ENCODE peak calls at places on chromosomes 6 and 20, in six cellular contexts. K is HEK293T; O is progenitor cell of endocrine pancreas; P is stimulated activated naive CD8-positive, alpha-beta T cell treated with anti-CD3 and anti-CD28 coated beads, Interleukin-15, amount 100 ng/mL, for 72 hours; I is NCI-H345; D is H4. H is an unnamed sample.

GRCh38 chr6:35240838-35241801 is 18.4 kb upstream of the ZNF76 start:
- DNase-seq in K (peak), O (peak), P (peak), I (peak), D (peak), H (no peak)

GRCh38 chr6:107957165-107957908 is 671 bp downstream of the SEC63 start:
- DNase-seq in K (no peak), O (no peak), P (peak), I (peak), D (peak), H (peak)

GRCh38 chr20:44080646-44081267 is 106.2 kb downstream of the JPH2 start:
- DNase-seq in K (peak), O (peak), P (peak), I (peak), D (peak), H (no peak)

GRCh38 chr20:48937674-48938073 is 16.2 kb downstream of the ARFGEF2 start:
- DNase-seq in K (no peak), O (no peak), P (no peak), I (no peak), D (no peak), H (no peak)

GRCh38 chr6:30321692-30322388 is 4.9 kb upstream of the TRIM39 start:
- DNase-seq in K (no peak), O (no peak), P (no peak), I (no peak), D (no peak), H (no peak)

GRCh38 chr6:167704396-167704801 is 122.3 kb upstream of the AFDN start:
- DNase-seq in K (peak), O (no peak), P (no peak), I (no peak), D (no peak), H (no peak)

GRCh38 chr20:45087814-45088213 is 13.1 kb downstream of the KCNS1 start:
- DNase-seq in K (no peak), O (no peak), P (no peak), I (no peak), D (no peak), H (no peak)

GRCh38 chr6:74519172-74519571 is 686.7 kb downstream of the COL12A1 start:
- DNase-seq in K (no peak), O (no peak), P (no peak), I (no peak), D (peak), H (no peak)

GRCh38 chr20:4684837-4685413 is 36.8 kb upstream of the PRND start:
- DNase-seq in K (no peak), O (no peak), P (peak), I (no peak), D (peak), H (no peak)